ENCODE peak calls at places on chromosomes 3 and 15, in four cellular contexts. One of them, this sample, is unnamed. For H3K27me3, the result is how much of the 10 kb centered on the place peaks cover.

GRCh38 chr15:39817892-39818291 is 35.3 kb upstream of the FSIP1 start:
- DNase-seq in CD4-positive, CD25-positive, alpha-beta regulatory T cell: no peak
- DNase-seq in breast epithelium: no peak
- DNase-seq in colonic mucosa: no peak
- DNase-seq in this sample: no peak

GRCh38 chr3:143121240-143122088 is 1.9 kb downstream of the CHST2 start:
- DNase-seq in CD4-positive, CD25-positive, alpha-beta regulatory T cell: peak
- DNase-seq in breast epithelium: no peak
- DNase-seq in colonic mucosa: peak
- DNase-seq in this sample: no peak

GRCh38 chr3:123683146-123683545 is 98.3 kb upstream of the HACD2 start:
- DNase-seq in CD4-positive, CD25-positive, alpha-beta regulatory T cell: no peak
- DNase-seq in breast epithelium: no peak
- DNase-seq in colonic mucosa: no peak
- DNase-seq in this sample: no peak

GRCh38 chr15:31080618-31081017 is 20.9 kb downstream of the TRPM1 start:
- DNase-seq in CD4-positive, CD25-positive, alpha-beta regulatory T cell: no peak
- DNase-seq in breast epithelium: no peak
- DNase-seq in colonic mucosa: peak
- DNase-seq in this sample: no peak

GRCh38 chr3:63192248-63192647 is 85.9 kb upstream of the SYNPR start:
- DNase-seq in CD4-positive, CD25-positive, alpha-beta regulatory T cell: no peak
- DNase-seq in breast epithelium: no peak
- DNase-seq in colonic mucosa: no peak
- DNase-seq in this sample: no peak

GRCh38 chr3:58271901-58272501 is 34.0 kb upstream of the RPP14 start:
- DNase-seq in CD4-positive, CD25-positive, alpha-beta regulatory T cell: no peak
- DNase-seq in breast epithelium: no peak
- DNase-seq in colonic mucosa: peak
- DNase-seq in this sample: no peak

GRCh38 chr3:112097378-112097777 is 11.2 kb downstream of the C3orf52 start:
- DNase-seq in CD4-positive, CD25-positive, alpha-beta regulatory T cell: no peak
- DNase-seq in breast epithelium: no peak
- DNase-seq in colonic mucosa: peak
- DNase-seq in this sample: no peak

GRCh38 chr3:160179906-160180305 is 45.3 kb upstream of the C3orf80 start:
- DNase-seq in CD4-positive, CD25-positive, alpha-beta regulatory T cell: no peak
- DNase-seq in breast epithelium: no peak
- DNase-seq in colonic mucosa: no peak
- DNase-seq in this sample: no peak

GRCh38 chr3:114356084-114357009 is 62.5 kb downstream of the TIGIT start:
- DNase-seq in CD4-positive, CD25-positive, alpha-beta regulatory T cell: no peak
- DNase-seq in breast epithelium: no peak
- DNase-seq in colonic mucosa: no peak
- DNase-seq in this sample: no peak

GRCh38 chr15:67076147-67076843 is 10.9 kb downstream of the SMAD3 start:
- DNase-seq in CD4-positive, CD25-positive, alpha-beta regulatory T cell: no peak
- DNase-seq in breast epithelium: no peak
- DNase-seq in colonic mucosa: no peak
- DNase-seq in this sample: no peak

GRCh38 chr3:72523409-72524172 is 324.7 kb downstream of the SHQ1 start:
- DNase-seq in CD4-positive, CD25-positive, alpha-beta regulatory T cell: no peak
- DNase-seq in breast epithelium: no peak
- DNase-seq in colonic mucosa: peak
- DNase-seq in this sample: no peak

GRCh38 chr3:194806991-194807685 is 121.5 kb downstream of the FAM43A start:
- DNase-seq in CD4-positive, CD25-positive, alpha-beta regulatory T cell: no peak
- DNase-seq in breast epithelium: no peak
- DNase-seq in colonic mucosa: no peak
- DNase-seq in this sample: no peak
- H3K27me3 ChIP-seq in CD4-positive, CD25-positive, alpha-beta regulatory T cell: under half
- H3K27me3 ChIP-seq in breast epithelium: under half
- H3K27me3 ChIP-seq in colonic mucosa: under half
- H3K27me3 ChIP-seq in this sample: under half

GRCh38 chr15:89363133-89363532 is 28.5 kb upstream of the POLG start:
- DNase-seq in CD4-positive, CD25-positive, alpha-beta regulatory T cell: no peak
- DNase-seq in breast epithelium: no peak
- DNase-seq in colonic mucosa: no peak
- DNase-seq in this sample: no peak
- H3K27me3 ChIP-seq in CD4-positive, CD25-positive, alpha-beta regulatory T cell: under half
- H3K27me3 ChIP-seq in breast epithelium: under half
- H3K27me3 ChIP-seq in colonic mucosa: half or more
- H3K27me3 ChIP-seq in this sample: under half

GRCh38 chr15:74257623-74258022 is 21.5 kb downstream of the CCDC33 start:
- DNase-seq in CD4-positive, CD25-positive, alpha-beta regulatory T cell: no peak
- DNase-seq in breast epithelium: no peak
- DNase-seq in colonic mucosa: no peak
- DNase-seq in this sample: no peak

GRCh38 chr15:74258456-74259323 is 22.6 kb downstream of the CCDC33 start:
- DNase-seq in CD4-positive, CD25-positive, alpha-beta regulatory T cell: no peak
- DNase-seq in breast epithelium: no peak
- DNase-seq in colonic mucosa: no peak
- DNase-seq in this sample: no peak

GRCh38 chr15:74259821-74260502 is 23.8 kb downstream of the CCDC33 start:
- DNase-seq in CD4-positive, CD25-positive, alpha-beta regulatory T cell: no peak
- DNase-seq in breast epithelium: no peak
- DNase-seq in colonic mucosa: no peak
- DNase-seq in this sample: no peak

GRCh38 chr15:74261041-74261440 is 24.9 kb downstream of the CCDC33 start:
- DNase-seq in CD4-positive, CD25-positive, alpha-beta regulatory T cell: no peak
- DNase-seq in breast epithelium: no peak
- DNase-seq in colonic mucosa: no peak
- DNase-seq in this sample: no peak

GRCh38 chr15:74259324-74259712 is 23.2 kb downstream of the CCDC33 start:
- DNase-seq in CD4-positive, CD25-positive, alpha-beta regulatory T cell: no peak
- DNase-seq in breast epithelium: no peak
- DNase-seq in colonic mucosa: no peak
- DNase-seq in this sample: no peak
- H3K27me3 ChIP-seq in CD4-positive, CD25-positive, alpha-beta regulatory T cell: under half
- H3K27me3 ChIP-seq in breast epithelium: under half
- H3K27me3 ChIP-seq in colonic mucosa: under half
- H3K27me3 ChIP-seq in this sample: under half

GRCh38 chr15:58049520-58050227 is 15.8 kb downstream of the ALDH1A2 start:
- DNase-seq in CD4-positive, CD25-positive, alpha-beta regulatory T cell: no peak
- DNase-seq in breast epithelium: no peak
- DNase-seq in colonic mucosa: no peak
- DNase-seq in this sample: no peak
- H3K27me3 ChIP-seq in CD4-positive, CD25-positive, alpha-beta regulatory T cell: under half
- H3K27me3 ChIP-seq in breast epithelium: under half
- H3K27me3 ChIP-seq in colonic mucosa: under half
- H3K27me3 ChIP-seq in this sample: under half

GRCh38 chr3:70072754-70073153 is 73.2 kb downstream of the SAMMSON start:
- DNase-seq in CD4-positive, CD25-positive, alpha-beta regulatory T cell: no peak
- DNase-seq in breast epithelium: no peak
- DNase-seq in colonic mucosa: no peak
- DNase-seq in this sample: no peak

GRCh38 chr3:70071138-70071537 is 71.6 kb downstream of the SAMMSON start:
- DNase-seq in CD4-positive, CD25-positive, alpha-beta regulatory T cell: no peak
- DNase-seq in breast epithelium: no peak
- DNase-seq in colonic mucosa: no peak
- DNase-seq in this sample: no peak

GRCh38 chr3:70069557-70069956 is 70.0 kb downstream of the SAMMSON start:
- DNase-seq in CD4-positive, CD25-positive, alpha-beta regulatory T cell: no peak
- DNase-seq in breast epithelium: no peak
- DNase-seq in colonic mucosa: no peak
- DNase-seq in this sample: no peak

GRCh38 chr3:70067860-70068479 is 68.4 kb downstream of the SAMMSON start:
- DNase-seq in CD4-positive, CD25-positive, alpha-beta regulatory T cell: no peak
- DNase-seq in breast epithelium: no peak
- DNase-seq in colonic mucosa: no peak
- DNase-seq in this sample: no peak

DNA sequence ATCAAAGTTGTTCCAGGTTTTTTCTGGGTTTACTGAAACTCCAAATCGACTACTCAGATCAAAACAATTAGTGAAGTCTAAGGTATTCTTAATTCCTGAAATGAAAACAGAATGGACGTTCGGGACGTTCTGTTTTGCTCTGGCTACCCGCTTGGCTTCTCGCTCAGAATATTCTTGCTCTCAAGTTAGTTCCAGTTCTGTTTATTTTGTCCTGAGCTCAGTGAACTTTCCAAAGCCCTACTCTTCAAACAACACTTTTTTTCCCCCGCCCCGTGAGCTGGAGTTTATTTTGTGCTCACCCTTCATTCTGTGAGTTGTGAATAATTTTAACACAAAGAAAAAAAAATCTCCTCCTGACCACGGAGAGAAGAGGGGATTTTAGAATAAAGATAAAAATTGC is 72.6 kb downstream of the SAMMSON start:
- DNase-seq in CD4-positive, CD25-positive, alpha-beta regulatory T cell: no peak
- DNase-seq in breast epithelium: no peak
- DNase-seq in colonic mucosa: no peak
- DNase-seq in this sample: no peak
- H3K27me3 ChIP-seq in CD4-positive, CD25-positive, alpha-beta regulatory T cell: under half
- H3K27me3 ChIP-seq in breast epithelium: under half
- H3K27me3 ChIP-seq in colonic mucosa: under half
- H3K27me3 ChIP-seq in this sample: under half

GRCh38 chr3:46353090-46353489 is 821 bp upstream of the CCR2 start:
- DNase-seq in CD4-positive, CD25-positive, alpha-beta regulatory T cell: no peak
- DNase-seq in breast epithelium: no peak
- DNase-seq in colonic mucosa: no peak
- DNase-seq in this sample: no peak

GRCh38 chr3:46353639-46354410 is at the start of gene CCR2:
- DNase-seq in CD4-positive, CD25-positive, alpha-beta regulatory T cell: no peak
- DNase-seq in breast epithelium: no peak
- DNase-seq in colonic mucosa: no peak
- DNase-seq in this sample: no peak

GRCh38 chr3:46354984-46355383 is 1.1 kb downstream of the CCR2 start:
- DNase-seq in CD4-positive, CD25-positive, alpha-beta regulatory T cell: no peak
- DNase-seq in breast epithelium: no peak
- DNase-seq in colonic mucosa: no peak
- DNase-seq in this sample: no peak

GRCh38 chr3:46356909-46357308 is 3.0 kb downstream of the CCR2 start:
- DNase-seq in CD4-positive, CD25-positive, alpha-beta regulatory T cell: no peak
- DNase-seq in breast epithelium: no peak
- DNase-seq in colonic mucosa: no peak
- DNase-seq in this sample: no peak

GRCh38 chr3:46354478-46354877 is 567 bp downstream of the CCR2 start:
- DNase-seq in CD4-positive, CD25-positive, alpha-beta regulatory T cell: no peak
- DNase-seq in breast epithelium: no peak
- DNase-seq in colonic mucosa: no peak
- DNase-seq in this sample: no peak
- H3K27me3 ChIP-seq in CD4-positive, CD25-positive, alpha-beta regulatory T cell: under half
- H3K27me3 ChIP-seq in breast epithelium: under half
- H3K27me3 ChIP-seq in colonic mucosa: under half
- H3K27me3 ChIP-seq in this sample: under half

GRCh38 chr3:127771746-127772145 is 50.6 kb downstream of the MGLL start:
- DNase-seq in CD4-positive, CD25-positive, alpha-beta regulatory T cell: no peak
- DNase-seq in breast epithelium: no peak
- DNase-seq in colonic mucosa: no peak
- DNase-seq in this sample: no peak
- H3K27me3 ChIP-seq in CD4-positive, CD25-positive, alpha-beta regulatory T cell: under half
- H3K27me3 ChIP-seq in breast epithelium: under half
- H3K27me3 ChIP-seq in colonic mucosa: under half
- H3K27me3 ChIP-seq in this sample: under half

GRCh38 chr15:70038730-70039392 is 58.9 kb downstream of the TLE3 start:
- DNase-seq in CD4-positive, CD25-positive, alpha-beta regulatory T cell: no peak
- DNase-seq in breast epithelium: peak
- DNase-seq in colonic mucosa: no peak
- DNase-seq in this sample: no peak
- H3K27me3 ChIP-seq in CD4-positive, CD25-positive, alpha-beta regulatory T cell: under half
- H3K27me3 ChIP-seq in breast epithelium: under half
- H3K27me3 ChIP-seq in colonic mucosa: under half
- H3K27me3 ChIP-seq in this sample: under half

GRCh38 chr3:9019244-9019961 is 56.1 kb upstream of the RAD18 start:
- DNase-seq in CD4-positive, CD25-positive, alpha-beta regulatory T cell: no peak
- DNase-seq in breast epithelium: no peak
- DNase-seq in colonic mucosa: no peak
- DNase-seq in this sample: no peak

GRCh38 chr3:9020396-9020795 is 57.1 kb upstream of the RAD18 start:
- DNase-seq in CD4-positive, CD25-positive, alpha-beta regulatory T cell: no peak
- DNase-seq in breast epithelium: no peak
- DNase-seq in colonic mucosa: no peak
- DNase-seq in this sample: no peak

GRCh38 chr3:9022305-9022985 is 59.2 kb upstream of the RAD18 start:
- DNase-seq in CD4-positive, CD25-positive, alpha-beta regulatory T cell: no peak
- DNase-seq in breast epithelium: no peak
- DNase-seq in colonic mucosa: no peak
- DNase-seq in this sample: no peak

GRCh38 chr3:9023191-9023590 is 59.9 kb upstream of the RAD18 start:
- DNase-seq in CD4-positive, CD25-positive, alpha-beta regulatory T cell: no peak
- DNase-seq in breast epithelium: no peak
- DNase-seq in colonic mucosa: no peak
- DNase-seq in this sample: no peak

DNA sequence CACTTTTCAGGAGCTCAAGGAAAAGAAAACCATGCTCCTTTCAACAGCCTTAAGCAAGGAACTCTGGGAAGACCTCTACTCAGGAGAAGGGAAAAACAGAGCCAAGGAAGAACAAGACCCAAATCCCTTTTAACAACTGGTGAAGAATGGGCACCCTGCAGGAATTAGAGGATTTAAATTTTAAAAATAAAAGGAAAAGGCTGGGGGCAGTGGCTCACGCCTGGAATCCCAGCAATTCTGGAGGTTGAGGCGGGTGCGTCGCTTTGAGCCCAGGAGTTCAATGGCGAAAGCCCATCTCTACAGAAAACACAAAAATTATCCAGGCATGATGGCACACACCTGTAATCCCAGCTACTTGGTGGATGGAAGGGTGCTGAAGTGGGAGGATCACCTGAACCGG is 58.3 kb upstream of the RAD18 start:
- DNase-seq in CD4-positive, CD25-positive, alpha-beta regulatory T cell: no peak
- DNase-seq in breast epithelium: no peak
- DNase-seq in colonic mucosa: no peak
- DNase-seq in this sample: no peak
- H3K27me3 ChIP-seq in CD4-positive, CD25-positive, alpha-beta regulatory T cell: under half
- H3K27me3 ChIP-seq in breast epithelium: under half
- H3K27me3 ChIP-seq in colonic mucosa: under half
- H3K27me3 ChIP-seq in this sample: under half

GRCh38 chr15:43293402-43293801 is 26.7 kb upstream of the TGM5 start:
- DNase-seq in CD4-positive, CD25-positive, alpha-beta regulatory T cell: no peak
- DNase-seq in breast epithelium: no peak
- DNase-seq in colonic mucosa: no peak
- DNase-seq in this sample: no peak
- H3K27me3 ChIP-seq in CD4-positive, CD25-positive, alpha-beta regulatory T cell: under half
- H3K27me3 ChIP-seq in breast epithelium: under half
- H3K27me3 ChIP-seq in colonic mucosa: under half
- H3K27me3 ChIP-seq in this sample: half or more

This sample was measured in esophagus squamous epithelium.